ENCODE peak calls at places on chromosomes 7 and 10, in seven cellular contexts. One of them, this sample, is unnamed.

GRCh38 chr7:5797716-5798115 is 16.3 kb upstream of the RNF216 start:
- DNase-seq in nephron progenitor cell: no peak
- DNase-seq in heart left ventricle: no peak
- DNase-seq in sigmoid colon: no peak
- DNase-seq in GM13977: no peak
- DNase-seq in choroid plexus epithelial cell: no peak
- DNase-seq in CD8-positive, alpha-beta T cell: no peak
- DNase-seq in this sample: no peak

GRCh38 chr10:74194545-74194944 is 43.5 kb downstream of the ADK start:
- DNase-seq in sigmoid colon: no peak
- DNase-seq in nephron progenitor cell: no peak
- DNase-seq in heart left ventricle: no peak
- DNase-seq in CD8-positive, alpha-beta T cell: no peak
- DNase-seq in GM13977: no peak
- DNase-seq in choroid plexus epithelial cell: no peak
- DNase-seq in this sample: no peak

GRCh38 chr10:76869931-76870330 is 767.7 kb downstream of the KCNMA1 start:
- DNase-seq in GM13977: no peak
- DNase-seq in heart left ventricle: no peak
- DNase-seq in sigmoid colon: no peak
- DNase-seq in choroid plexus epithelial cell: no peak
- DNase-seq in nephron progenitor cell: no peak
- DNase-seq in CD8-positive, alpha-beta T cell: no peak
- DNase-seq in this sample: no peak

GRCh38 chr7:43880596-43880995 is 11.3 kb upstream of the MRPS24 start:
- DNase-seq in GM13977: no peak
- DNase-seq in heart left ventricle: no peak
- DNase-seq in choroid plexus epithelial cell: no peak
- DNase-seq in sigmoid colon: no peak
- DNase-seq in CD8-positive, alpha-beta T cell: no peak
- DNase-seq in nephron progenitor cell: no peak
- DNase-seq in this sample: no peak

GRCh38 chr10:125103466-125104377 is 56.6 kb downstream of the CTBP2 start:
- DNase-seq in sigmoid colon: peak
- DNase-seq in nephron progenitor cell: no peak
- DNase-seq in choroid plexus epithelial cell: no peak
- DNase-seq in CD8-positive, alpha-beta T cell: no peak
- DNase-seq in heart left ventricle: no peak
- DNase-seq in GM13977: no peak
- DNase-seq in this sample: no peak

GRCh38 chr10:71259282-71259681 is 46.9 kb downstream of the UNC5B start:
- DNase-seq in sigmoid colon: no peak
- DNase-seq in GM13977: no peak
- DNase-seq in choroid plexus epithelial cell: no peak
- DNase-seq in heart left ventricle: no peak
- DNase-seq in nephron progenitor cell: no peak
- DNase-seq in CD8-positive, alpha-beta T cell: no peak
- DNase-seq in this sample: no peak

GRCh38 chr7:156237614-156238013 is 403.0 kb upstream of the RNF32 start:
- DNase-seq in GM13977: no peak
- DNase-seq in choroid plexus epithelial cell: no peak
- DNase-seq in nephron progenitor cell: no peak
- DNase-seq in CD8-positive, alpha-beta T cell: no peak
- DNase-seq in sigmoid colon: no peak
- DNase-seq in heart left ventricle: no peak
- DNase-seq in this sample: no peak

GRCh38 chr7:28955356-28955722 is 2.8 kb downstream of the TRIL start:
- DNase-seq in GM13977: peak
- DNase-seq in choroid plexus epithelial cell: no peak
- DNase-seq in CD8-positive, alpha-beta T cell: no peak
- DNase-seq in sigmoid colon: no peak
- DNase-seq in heart left ventricle: no peak
- DNase-seq in nephron progenitor cell: no peak
- DNase-seq in this sample: no peak

DNA sequence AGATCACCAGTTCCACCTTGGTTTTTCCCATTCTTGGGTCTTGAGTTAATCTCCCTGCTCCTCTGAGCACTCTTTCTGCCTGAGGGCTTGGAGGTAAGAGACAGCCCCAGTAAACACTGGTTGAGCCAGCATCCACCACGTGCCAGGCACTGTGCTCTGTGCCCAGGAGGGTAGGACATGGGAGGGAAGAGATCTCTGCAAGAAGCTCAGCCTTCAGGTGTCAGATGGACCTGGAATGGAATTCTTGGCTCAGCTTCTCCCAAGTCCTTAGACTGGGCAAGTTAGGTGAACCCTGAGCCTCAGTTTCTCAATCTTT is 2.5 kb downstream of the ZYX start:
- DNase-seq in choroid plexus epithelial cell: no peak
- DNase-seq in CD8-positive, alpha-beta T cell: no peak
- DNase-seq in nephron progenitor cell: no peak
- DNase-seq in GM13977: no peak
- DNase-seq in sigmoid colon: peak
- DNase-seq in heart left ventricle: no peak
- DNase-seq in this sample: no peak
- TF ChIP-seq CTCF in choroid plexus epithelial cell: no peak
- TF ChIP-seq CTCF in CD8-positive, alpha-beta T cell: no peak
- TF ChIP-seq CTCF in nephron progenitor cell: no peak
- TF ChIP-seq CTCF in GM13977: no peak
- TF ChIP-seq CTCF in sigmoid colon: no peak
- TF ChIP-seq CTCF in heart left ventricle: no peak
- TF ChIP-seq CTCF in this sample: no peak

GRCh38 chr10:78260141-78260540 is 226.5 kb downstream of the RPS24 start:
- DNase-seq in GM13977: no peak
- DNase-seq in sigmoid colon: no peak
- DNase-seq in choroid plexus epithelial cell: peak
- DNase-seq in CD8-positive, alpha-beta T cell: no peak
- DNase-seq in heart left ventricle: no peak
- DNase-seq in nephron progenitor cell: no peak
- DNase-seq in this sample: no peak
- TF ChIP-seq CTCF in GM13977: no peak
- TF ChIP-seq CTCF in sigmoid colon: no peak
- TF ChIP-seq CTCF in choroid plexus epithelial cell: peak
- TF ChIP-seq CTCF in CD8-positive, alpha-beta T cell: no peak
- TF ChIP-seq CTCF in heart left ventricle: no peak
- TF ChIP-seq CTCF in nephron progenitor cell: peak
- TF ChIP-seq CTCF in this sample: no peak

GRCh38 chr10:128530301-128530700 is 404.1 kb upstream of the MKI67 start:
- DNase-seq in nephron progenitor cell: no peak
- DNase-seq in choroid plexus epithelial cell: peak
- DNase-seq in CD8-positive, alpha-beta T cell: no peak
- DNase-seq in heart left ventricle: no peak
- DNase-seq in sigmoid colon: no peak
- DNase-seq in GM13977: peak
- DNase-seq in this sample: no peak
- TF ChIP-seq CTCF in nephron progenitor cell: peak
- TF ChIP-seq CTCF in choroid plexus epithelial cell: peak
- TF ChIP-seq CTCF in CD8-positive, alpha-beta T cell: no peak
- TF ChIP-seq CTCF in heart left ventricle: peak
- TF ChIP-seq CTCF in sigmoid colon: peak
- TF ChIP-seq CTCF in GM13977: peak
- TF ChIP-seq CTCF in this sample: no peak

DNA sequence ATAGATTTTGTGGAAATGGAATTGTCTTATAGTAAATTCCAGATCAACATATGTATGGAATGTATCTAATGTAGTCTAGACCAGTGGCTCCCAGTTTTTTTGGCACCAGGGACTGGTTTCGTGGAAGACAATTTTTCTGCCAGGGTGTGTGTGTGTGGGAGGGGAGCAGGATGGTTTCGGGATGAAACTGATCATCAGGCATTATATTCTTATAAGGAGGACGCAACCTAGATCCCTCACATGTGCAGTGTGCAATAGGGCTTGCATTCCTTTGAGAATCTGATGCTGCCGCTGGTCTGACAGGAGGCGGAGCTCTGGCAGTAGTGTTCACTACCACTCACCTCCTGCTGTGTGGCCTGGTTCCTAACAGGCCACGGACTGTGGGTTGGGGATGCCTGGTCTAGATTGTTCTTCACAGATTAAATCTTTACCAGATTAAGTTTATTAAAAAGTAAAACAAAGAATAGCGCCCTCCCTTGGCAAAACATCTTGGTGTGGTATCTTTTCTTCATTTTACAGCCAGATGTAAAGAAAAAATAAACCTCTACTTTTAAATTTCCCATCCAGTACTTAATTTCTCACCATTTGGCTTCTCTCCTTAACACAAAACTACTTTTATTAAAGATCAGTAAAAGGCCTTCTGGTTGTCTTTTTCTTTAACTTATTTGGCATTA is 48.4 kb downstream of the SEPTIN7 start:
- DNase-seq in GM13977: no peak
- DNase-seq in heart left ventricle: no peak
- DNase-seq in nephron progenitor cell: peak
- DNase-seq in choroid plexus epithelial cell: peak
- DNase-seq in CD8-positive, alpha-beta T cell: no peak
- DNase-seq in sigmoid colon: no peak
- DNase-seq in this sample: no peak
- TF ChIP-seq CTCF in GM13977: no peak
- TF ChIP-seq CTCF in heart left ventricle: no peak
- TF ChIP-seq CTCF in nephron progenitor cell: no peak
- TF ChIP-seq CTCF in choroid plexus epithelial cell: peak
- TF ChIP-seq CTCF in CD8-positive, alpha-beta T cell: no peak
- TF ChIP-seq CTCF in sigmoid colon: no peak
- TF ChIP-seq CTCF in this sample: no peak

DNA sequence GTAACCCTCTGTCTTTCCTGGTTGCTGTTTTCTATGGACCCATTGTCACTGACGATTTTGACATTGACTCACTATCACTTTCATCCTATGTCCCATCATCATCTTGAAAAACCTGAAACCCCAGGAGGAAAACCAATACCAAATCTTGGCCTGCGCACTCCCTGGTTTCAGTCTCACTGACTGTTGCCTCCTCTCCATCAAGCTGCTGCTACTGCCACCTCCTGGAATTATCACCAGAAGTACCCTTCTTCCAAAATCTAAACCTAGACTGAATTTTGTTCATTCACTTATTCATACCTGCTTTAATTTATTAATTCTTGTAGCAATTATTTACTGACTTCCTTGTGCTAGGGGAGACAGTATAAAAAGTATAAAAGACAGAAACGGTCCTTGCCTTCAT is 44.5 kb upstream of the ACBD5 start:
- DNase-seq in nephron progenitor cell: no peak
- DNase-seq in GM13977: no peak
- DNase-seq in sigmoid colon: no peak
- DNase-seq in choroid plexus epithelial cell: peak
- DNase-seq in CD8-positive, alpha-beta T cell: peak
- DNase-seq in heart left ventricle: no peak
- DNase-seq in this sample: peak
- TF ChIP-seq CTCF in nephron progenitor cell: peak
- TF ChIP-seq CTCF in GM13977: peak
- TF ChIP-seq CTCF in sigmoid colon: no peak
- TF ChIP-seq CTCF in choroid plexus epithelial cell: peak
- TF ChIP-seq CTCF in CD8-positive, alpha-beta T cell: peak
- TF ChIP-seq CTCF in heart left ventricle: peak
- TF ChIP-seq CTCF in this sample: no peak

GRCh38 chr7:101507791-101508252 is 121.3 kb downstream of the MYL10 start:
- DNase-seq in heart left ventricle: no peak
- DNase-seq in GM13977: peak
- DNase-seq in sigmoid colon: no peak
- DNase-seq in nephron progenitor cell: peak
- DNase-seq in CD8-positive, alpha-beta T cell: no peak
- DNase-seq in choroid plexus epithelial cell: peak
- DNase-seq in this sample: peak
- TF ChIP-seq CTCF in heart left ventricle: no peak
- TF ChIP-seq CTCF in GM13977: peak
- TF ChIP-seq CTCF in sigmoid colon: peak
- TF ChIP-seq CTCF in nephron progenitor cell: peak
- TF ChIP-seq CTCF in CD8-positive, alpha-beta T cell: peak
- TF ChIP-seq CTCF in choroid plexus epithelial cell: peak
- TF ChIP-seq CTCF in this sample: peak

DNA sequence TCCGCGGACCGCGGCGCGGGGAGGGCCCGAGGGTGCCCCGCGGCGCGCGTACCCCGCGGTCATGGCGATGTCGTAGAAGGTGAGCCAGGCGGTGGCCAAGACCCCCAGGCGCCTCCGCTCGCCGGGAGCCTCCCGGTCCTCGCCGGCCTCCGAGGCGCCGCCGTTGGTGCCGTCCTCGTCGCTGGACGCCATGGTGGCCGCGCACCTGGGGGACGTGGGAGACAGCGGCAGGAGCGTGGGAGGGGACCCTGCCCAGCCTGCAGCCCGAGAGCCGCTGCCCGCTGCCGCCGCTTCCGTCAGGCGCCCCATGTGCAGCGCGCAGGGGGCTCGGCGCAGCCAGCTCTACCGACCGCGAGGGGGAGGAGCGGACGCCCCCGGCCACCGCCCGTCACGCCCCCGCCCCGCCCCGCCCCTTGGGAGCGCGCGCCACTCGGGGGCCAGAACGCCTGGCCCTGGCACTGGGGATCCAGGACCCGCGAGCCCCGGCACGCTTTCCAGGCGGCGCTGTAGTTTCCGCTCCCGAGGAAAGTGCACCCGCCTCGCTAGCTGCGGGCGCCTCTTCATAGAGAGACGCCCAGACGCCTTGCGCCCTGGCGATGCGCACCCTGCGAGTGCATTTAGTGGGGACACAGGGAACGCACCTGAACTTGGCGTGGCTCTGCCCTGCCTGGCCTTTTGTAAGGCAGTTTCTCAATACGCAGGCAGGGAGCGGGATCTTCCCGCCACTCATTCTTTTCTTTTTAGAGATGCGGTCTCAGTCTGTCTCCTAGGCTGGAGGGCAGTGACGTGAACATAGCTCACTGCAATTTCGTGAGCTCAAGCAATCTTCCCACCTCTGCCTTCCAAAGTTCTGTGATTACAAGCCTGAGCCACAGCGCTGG is at the start of gene HACD1:
- DNase-seq in nephron progenitor cell: peak
- DNase-seq in CD8-positive, alpha-beta T cell: peak
- DNase-seq in choroid plexus epithelial cell: peak
- DNase-seq in GM13977: peak
- DNase-seq in sigmoid colon: peak
- DNase-seq in heart left ventricle: peak
- DNase-seq in this sample: peak
- TF ChIP-seq CTCF in nephron progenitor cell: no peak
- TF ChIP-seq CTCF in CD8-positive, alpha-beta T cell: no peak
- TF ChIP-seq CTCF in choroid plexus epithelial cell: peak
- TF ChIP-seq CTCF in GM13977: no peak
- TF ChIP-seq CTCF in sigmoid colon: no peak
- TF ChIP-seq CTCF in heart left ventricle: no peak
- TF ChIP-seq CTCF in this sample: no peak

GRCh38 chr7:129338450-129338849 is 95.8 kb upstream of the STRIP2 start:
- DNase-seq in GM13977: no peak
- DNase-seq in heart left ventricle: no peak
- DNase-seq in CD8-positive, alpha-beta T cell: no peak
- DNase-seq in choroid plexus epithelial cell: no peak
- DNase-seq in sigmoid colon: no peak
- DNase-seq in nephron progenitor cell: no peak
- DNase-seq in this sample: no peak
- TF ChIP-seq CTCF in GM13977: no peak
- TF ChIP-seq CTCF in heart left ventricle: no peak
- TF ChIP-seq CTCF in CD8-positive, alpha-beta T cell: no peak
- TF ChIP-seq CTCF in choroid plexus epithelial cell: no peak
- TF ChIP-seq CTCF in sigmoid colon: no peak
- TF ChIP-seq CTCF in nephron progenitor cell: no peak
- TF ChIP-seq CTCF in this sample: no peak

This sample was measured in Calu3.